ENCODE peak calls at places on chromosomes 2 and 18, in six cellular contexts. J is PC-3; Z is stimulated activated CD4-positive, alpha-beta T cell treated with anti-CD3 and anti-CD28 coated beads, TNF-alpha, amount 100 ng/mL, for 48 hours; T is pons; D is activated CD8-positive, alpha-beta memory T cell treated with anti-CD3 and anti-CD28 coated beads for 24 hours; S is NCI-H1417. Y is an unnamed sample.

GRCh38 chr2:230922951-230923717 is 1.9 kb downstream of the GPR55 start:
- DNase-seq in J (no peak), Z (no peak), T (no peak), D (peak), S (no peak), Y (no peak)

GRCh38 chr2:9327873-9328352 is 95.4 kb downstream of the ITGB1BP1 start:
- DNase-seq in J (peak), Z (no peak), T (no peak), D (no peak), S (no peak), Y (no peak)

GRCh38 chr18:7566244-7566586 is 901 bp upstream of the PTPRM start:
- DNase-seq in J (no peak), Z (no peak), T (peak), D (no peak), S (no peak), Y (no peak)

GRCh38 chr18:8480506-8481328 is 128.5 kb upstream of the RAB12 start:
- DNase-seq in J (peak), Z (no peak), T (peak), D (no peak), S (peak), Y (no peak)

GRCh38 chr2:119408221-119408619 is 23.4 kb upstream of the TMEM37 start:
- DNase-seq in J (no peak), Z (no peak), T (no peak), D (peak), S (no peak), Y (no peak)

GRCh38 chr2:106745468-106745867 is 140.5 kb downstream of the ST6GAL2 start:
- DNase-seq in J (peak), Z (no peak), T (peak), D (no peak), S (peak), Y (peak)

GRCh38 chr2:95333888-95334338 is 36.8 kb downstream of the KCNIP3 start:
- DNase-seq in J (peak), Z (no peak), T (peak), D (no peak), S (peak), Y (no peak)

GRCh38 chr2:29663266-29663665 is 258.1 kb downstream of the ALK start:
- DNase-seq in J (peak), Z (no peak), T (no peak), D (no peak), S (no peak), Y (no peak)

GRCh38 chr18:27017901-27018500 is 152.5 kb upstream of the AQP4 start:
- DNase-seq in J (peak), Z (no peak), T (peak), D (no peak), S (peak), Y (no peak)

GRCh38 chr18:23102498-23103260 is 32.6 kb upstream of the CABLES1 start:
- DNase-seq in J (no peak), Z (no peak), T (no peak), D (no peak), S (no peak), Y (no peak)